ENCODE peak calls at places on chromosomes 16 and 17, in four cellular contexts. E is GM23248, N is HCT116, G is Peyer's patch. O is an unnamed sample. For H3K4me1, the result is how much of the 10 kb centered on the place peaks cover.

GRCh38 chr17:8152112-8152775 is at the start of gene PER1:
- DNase-seq in N (peak), G (peak), E (peak), O (peak)

GRCh38 chr16:81618661-81619060 is 160.4 kb upstream of the PLCG2 start:
- DNase-seq in N (no peak), G (no peak), E (no peak), O (no peak)

GRCh38 chr17:29133146-29133713 is 47.0 kb downstream of the MYO18A start:
- DNase-seq in G (peak), N (no peak), E (peak), O (peak)

GRCh38 chr16:53893731-53894435 is 189.9 kb downstream of the FTO start:
- DNase-seq in E (peak), G (no peak), N (no peak), O (no peak)

GRCh38 chr16:23967775-23968571 is 132.2 kb downstream of the PRKCB start:
- DNase-seq in G (no peak), N (no peak), E (no peak), O (no peak)

GRCh38 chr17:58686980-58687379 is 4.9 kb downstream of the TEX14 start:
- DNase-seq in N (no peak), G (no peak), E (no peak), O (no peak)

GRCh38 chr17:68705331-68706166 is 104.4 kb upstream of the FAM20A start:
- DNase-seq in G (no peak), E (peak), N (no peak), O (no peak)

GRCh38 chr17:40963838-40964237 is 2.9 kb downstream of the KRT39 start:
- DNase-seq in E (peak), N (no peak), G (no peak), O (no peak)

GRCh38 chr16:79067600-79067999 is 532.9 kb downstream of the MAF start:
- DNase-seq in N (no peak), G (no peak), E (peak), O (no peak)

GRCh38 chr17:67718325-67718941 is 697 bp downstream of the NOL11 start:
- DNase-seq in N (no peak), G (no peak), E (peak), O (peak)

GRCh38 chr17:57370051-57370581 is 113.8 kb downstream of the MSI2 start:
- DNase-seq in N (no peak), G (no peak), E (peak), O (no peak)

GRCh38 chr16:86195863-86196630 is 297.1 kb downstream of the IRF8 start:
- DNase-seq in E (no peak), N (no peak), G (no peak), O (peak)

GRCh38 chr17:75033346-75034235 is 13.2 kb downstream of the ATP5PD start:
- DNase-seq in G (peak), E (peak), N (peak), O (peak)

GRCh38 chr17:81043725-81044427 is 8.9 kb downstream of the BAIAP2 start:
- DNase-seq in N (peak), E (no peak), G (no peak), O (peak)

GRCh38 chr17:30920282-30920681 is 1.5 kb upstream of the ADAP2 start:
- DNase-seq in E (peak), G (no peak), N (no peak), O (peak)

GRCh38 chr16:81738831-81739496 is 40.1 kb upstream of the PLCG2 start:
- DNase-seq in E (no peak), N (no peak), G (no peak), O (no peak)

GRCh38 chr17:62681939-62682381 is 54.5 kb downstream of the MRC2 start:
- DNase-seq in E (no peak), G (no peak), N (no peak), O (no peak)

GRCh38 chr17:45293413-45294211 is 23.2 kb downstream of the MAP3K14 start:
- DNase-seq in E (peak), G (peak), N (peak), O (peak)

GRCh38 chr17:56815711-56816110 is 18.0 kb downstream of the C17orf67 start:
- DNase-seq in E (peak), N (no peak), G (no peak), O (no peak)

GRCh38 chr17:74840989-74841666 is 18.6 kb downstream of the GRIN2C start:
- DNase-seq in N (no peak), G (no peak), E (peak), O (peak)

GRCh38 chr17:45584092-45585036 is 93.8 kb upstream of the PLEKHM1 start:
- DNase-seq in G (peak), N (peak), E (peak), O (peak)

GRCh38 chr17:58399974-58400373 is 17.4 kb downstream of the RNF43 start:
- DNase-seq in N (no peak), G (no peak), E (no peak), O (no peak)

GRCh38 chr17:28415886-28416285 is 9.9 kb upstream of the SLC46A1 start:
- DNase-seq in N (no peak), G (no peak), E (no peak), O (no peak)

GRCh38 chr17:40355804-40356758 is 8.5 kb downstream of the GJD3 start:
- DNase-seq in G (no peak), N (no peak), E (no peak), O (no peak)

GRCh38 chr17:10349403-10349802 is 23.4 kb downstream of the MYH13 start:
- DNase-seq in N (peak), E (peak), G (no peak), O (peak)

GRCh38 chr17:75411328-75412067 is 6.0 kb upstream of the GRB2 start:
- DNase-seq in N (no peak), G (no peak), E (no peak), O (no peak)

GRCh38 chr16:89498839-89499238 is 8.5 kb upstream of the ANKRD11 start:
- DNase-seq in N (no peak), E (no peak), G (no peak), O (no peak)

GRCh38 chr17:72249441-72249840 is 128.6 kb downstream of the SOX9 start:
- DNase-seq in E (no peak), N (no peak), G (peak), O (no peak)

GRCh38 chr17:65587602-65588193 is 26.2 kb upstream of the AXIN2 start:
- DNase-seq in N (no peak), E (no peak), G (no peak), O (no peak)

GRCh38 chr17:50051606-50052005 is 4.3 kb upstream of the ITGA3 start:
- DNase-seq in N (no peak), G (no peak), E (peak), O (no peak)

GRCh38 chr17:187130-187529 is 5.7 kb upstream of the DOC2B start:
- DNase-seq in G (no peak), E (no peak), N (no peak), O (no peak)

DNA sequence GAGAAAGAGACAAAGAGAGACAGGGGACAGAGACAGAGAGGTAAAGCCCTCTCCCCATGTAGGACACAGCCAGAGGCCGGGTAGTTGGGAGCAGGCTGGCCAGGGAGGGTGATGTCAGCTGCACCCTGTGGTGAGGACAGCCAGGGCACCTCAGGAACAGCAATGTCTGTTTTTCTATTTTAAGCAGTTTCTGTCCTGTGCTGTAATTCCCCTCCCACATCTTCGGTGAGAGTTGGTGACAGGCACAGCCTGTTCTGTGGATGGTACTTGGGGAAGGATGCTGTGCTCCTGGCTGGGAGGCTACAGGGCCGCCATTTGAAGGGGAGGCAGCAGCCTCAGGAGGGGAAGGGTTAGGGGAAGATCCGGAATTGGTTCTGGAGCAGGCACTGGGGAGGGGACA is 163.5 kb downstream of the SDK2 start:
- DNase-seq in G (no peak), E (no peak), N (no peak), O (no peak)
- H3K4me1 ChIP-seq in G (under half), E (under half), N (under half), O (under half)

DNA sequence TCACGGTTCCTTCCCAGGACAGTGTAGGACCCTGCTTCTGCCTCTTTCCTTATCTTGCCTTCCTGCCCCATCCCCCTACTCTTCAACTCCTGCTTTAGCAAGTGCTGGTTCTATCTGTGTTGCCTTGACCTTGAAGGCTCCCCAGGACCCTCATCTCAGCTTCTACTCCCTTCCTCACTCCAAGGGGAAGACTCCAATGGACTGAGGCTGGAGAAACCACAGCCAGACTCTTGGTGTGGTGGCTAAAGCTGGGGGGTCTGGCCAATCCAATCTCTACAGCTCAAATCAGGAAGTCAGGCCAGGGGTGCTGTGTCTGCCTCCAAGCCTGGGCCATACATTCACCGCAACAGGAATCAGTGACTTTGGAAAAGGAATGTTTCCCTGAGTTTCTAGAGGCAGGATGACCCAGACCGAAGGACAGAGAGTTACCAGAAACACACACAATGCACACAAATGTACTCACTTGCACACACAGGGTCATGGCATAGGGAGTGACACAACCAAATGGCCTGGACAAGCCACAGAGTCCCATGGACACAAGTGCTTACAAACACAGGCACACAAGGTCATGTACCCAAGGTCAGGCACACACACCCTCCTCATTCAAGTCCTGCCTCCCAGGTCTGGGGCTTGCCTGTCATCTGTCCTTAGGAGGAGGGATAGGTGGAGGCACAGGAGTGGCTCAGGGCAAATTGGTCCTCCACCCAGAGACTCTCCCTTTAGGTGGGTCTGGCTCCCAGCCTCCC is 1.7 kb upstream of the HSD11B2 start:
- DNase-seq in E (no peak), G (peak), N (no peak), O (no peak)
- H3K4me1 ChIP-seq in E (under half), G (under half), N (under half), O (under half)

GRCh38 chr17:1905190-1905919 is 75.5 kb downstream of the RPA1 start:
- DNase-seq in N (no peak), E (peak), G (no peak), O (no peak)
- H3K4me1 ChIP-seq in N (under half), E (under half), G (under half), O (under half)

GRCh38 chr16:50833929-50834328 is 92.0 kb downstream of the CYLD start:
- DNase-seq in N (no peak), G (no peak), E (no peak), O (no peak)

GRCh38 chr16:50830698-50831097 is 88.8 kb downstream of the CYLD start:
- DNase-seq in G (no peak), N (no peak), E (no peak), O (no peak)

GRCh38 chr16:50834701-50835100 is 92.8 kb downstream of the CYLD start:
- DNase-seq in G (no peak), E (no peak), N (no peak), O (no peak)

GRCh38 chr16:50828164-50828702 is 86.3 kb downstream of the CYLD start:
- DNase-seq in N (no peak), G (no peak), E (no peak), O (no peak)

GRCh38 chr16:50831751-50832150 is 89.9 kb downstream of the CYLD start:
- DNase-seq in E (no peak), G (no peak), N (no peak), O (no peak)
- H3K4me1 ChIP-seq in E (under half), G (under half), N (under half), O (under half)

GRCh38 chr16:50265260-50265659 is 1.1 kb upstream of the ADCY7 start:
- DNase-seq in G (peak), N (peak), E (peak), O (no peak)
- H3K4me1 ChIP-seq in G (under half), N (under half), E (under half), O (under half)

DNA sequence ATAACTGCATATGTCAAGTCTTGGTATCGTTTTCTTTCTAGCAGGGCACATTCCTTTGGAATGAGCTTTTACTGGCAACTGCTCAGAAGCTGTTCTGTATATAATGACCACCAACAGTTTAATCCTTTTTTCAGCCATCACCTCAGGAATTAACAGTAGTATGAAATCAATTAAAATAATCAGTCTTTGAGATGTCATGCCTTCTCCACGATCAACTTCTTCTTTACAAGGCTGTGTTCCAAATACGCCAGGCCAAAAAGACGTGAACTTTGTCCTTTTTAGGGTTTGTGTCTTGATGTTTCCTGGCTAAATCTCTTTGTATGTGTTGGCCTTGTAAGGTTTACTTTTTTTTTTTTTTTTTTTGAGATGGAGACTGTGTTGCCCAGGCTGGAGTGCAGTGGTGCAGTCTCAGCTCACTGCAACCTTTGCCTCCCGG is 54.9 kb downstream of the ABCC1 start:
- DNase-seq in E (peak), G (no peak), N (no peak), O (no peak)
- H3K4me1 ChIP-seq in E (under half), G (under half), N (under half), O (under half)

GRCh38 chr17:79952915-79953314 is 82.8 kb downstream of the TBC1D16 start:
- DNase-seq in G (no peak), N (no peak), E (no peak), O (no peak)
- H3K4me1 ChIP-seq in G (under half), N (under half), E (under half), O (under half)

DNA sequence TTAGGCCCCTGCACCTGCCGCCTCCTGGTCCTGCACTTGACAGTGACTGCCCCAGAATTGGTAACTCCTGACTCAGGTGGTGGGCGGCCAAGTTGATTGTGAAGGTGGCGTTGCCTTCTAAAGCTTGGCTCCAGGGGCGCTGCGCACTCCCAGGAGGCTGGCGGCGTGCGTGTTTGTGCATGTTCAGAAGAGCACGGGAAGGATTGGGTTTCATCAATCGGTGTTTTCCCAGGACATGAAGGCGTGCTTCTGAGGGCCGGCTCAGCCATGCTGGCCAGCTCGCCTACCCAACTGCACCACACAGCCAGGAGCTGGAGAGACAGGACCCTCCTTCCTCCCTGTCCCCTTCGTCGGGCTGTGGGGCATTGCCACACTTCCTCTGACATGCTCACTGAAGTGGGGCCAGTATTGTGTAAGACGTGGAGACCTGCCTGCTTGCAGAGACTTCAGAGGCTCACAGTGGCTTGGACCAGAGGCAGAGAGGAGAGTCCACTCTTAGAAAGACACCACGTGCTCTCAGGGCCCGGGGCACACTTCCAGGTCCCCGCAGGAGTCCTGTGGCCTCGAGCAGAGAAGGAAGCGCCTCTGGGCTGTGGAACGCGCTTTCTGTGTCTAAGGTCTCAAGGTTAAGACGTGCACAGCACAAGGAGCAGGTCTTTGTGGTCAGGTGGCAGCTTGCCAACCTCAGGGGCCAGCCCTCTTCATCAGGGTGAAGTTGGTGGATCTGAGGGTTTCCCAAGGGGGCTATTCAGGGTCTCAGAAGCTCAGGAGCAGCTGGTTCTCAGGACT is 2.8 kb downstream of the RAB40C start:
- DNase-seq in G (peak), E (peak), N (no peak), O (no peak)
- H3K4me1 ChIP-seq in G (under half), E (under half), N (under half), O (under half)

DNA sequence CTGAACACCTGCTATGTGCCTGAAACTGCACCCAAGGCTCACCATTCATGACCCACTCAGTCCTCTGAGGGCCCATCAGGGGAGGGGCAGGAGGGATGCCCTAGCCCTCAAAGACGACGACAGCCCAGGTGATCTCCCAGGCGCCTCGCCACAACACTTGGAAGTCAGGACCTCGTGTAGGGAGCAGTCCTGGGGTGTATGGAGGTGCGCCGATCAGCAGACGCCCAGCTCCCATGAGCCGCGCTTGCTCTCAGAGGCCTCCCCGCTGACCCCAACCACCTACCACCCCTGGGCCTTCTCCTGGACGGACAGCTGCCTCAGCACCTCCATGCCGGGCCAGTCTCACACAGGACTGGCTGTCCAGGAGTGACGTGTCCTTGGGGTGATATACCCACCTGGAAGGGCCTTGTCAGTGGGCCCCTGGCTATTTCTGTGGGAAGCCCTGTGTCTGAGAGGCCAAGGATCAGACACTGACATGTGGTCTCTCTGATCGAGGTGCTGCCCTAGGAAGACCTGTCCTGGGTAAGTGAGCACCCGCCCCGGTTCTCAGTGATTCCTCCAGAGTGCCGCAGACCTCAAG is 26.7 kb downstream of the KDM8 start:
- DNase-seq in N (no peak), E (no peak), G (peak), O (no peak)
- H3K4me1 ChIP-seq in N (under half), E (under half), G (under half), O (under half)

O was measured in H9.